ENCODE peak calls at places on chromosomes 5 and 9, in eight cellular contexts. H, O, X, U, G, M, A and R are unnamed samples.

GRCh38 chr5:158623971-158624370 is 475.7 kb downstream of the EBF1 start:
- DNase-seq in U (no peak), G (no peak), M (no peak), A (no peak), O (no peak), X (peak; percentile 76), H (no peak), R (no peak)

GRCh38 chr5:180541710-180542109 is 47.5 kb downstream of the CNOT6 start:
- DNase-seq in A (no peak), H (no peak), O (peak; percentile 27), G (no peak), U (no peak), X (no peak), M (no peak), R (no peak)

GRCh38 chr5:40307920-40308319 is 371.8 kb upstream of the PTGER4 start:
- DNase-seq in M (no peak), H (no peak), X (no peak), G (no peak), U (no peak), A (no peak), O (no peak), R (no peak)

GRCh38 chr5:26663500-26663899 is 374.9 kb downstream of the CDH9 start:
- DNase-seq in U (no peak), H (no peak), G (no peak), M (no peak), A (no peak), X (no peak), O (no peak), R (no peak)

GRCh38 chr9:21904776-21905175 is 89.4 kb downstream of the CDKN2A start:
- DNase-seq in X (peak; percentile 18), G (no peak), O (peak; percentile 68), U (no peak), H (no peak), M (no peak), A (no peak), R (no peak)

GRCh38 chr5:173454764-173455598 is 126.8 kb upstream of the STC2 start:
- DNase-seq in X (no peak), M (no peak), U (no peak), A (peak; percentile 30), O (no peak), H (no peak), G (no peak), R (no peak)

GRCh38 chr9:126489604-126490593 is 123.8 kb upstream of the LMX1B start:
- DNase-seq in H (no peak), X (no peak), U (no peak), M (no peak), O (no peak), A (no peak), G (no peak), R (no peak)

GRCh38 chr9:75233011-75233410 is 144.7 kb downstream of the OSTF1 start:
- DNase-seq in H (no peak), M (no peak), X (no peak), A (no peak), U (no peak), G (no peak), O (no peak), R (no peak)

GRCh38 chr5:125043781-125044391 is 297.4 kb upstream of the ZNF608 start:
- DNase-seq in G (peak; percentile 98), M (no peak), H (no peak), O (no peak), X (no peak), A (peak; percentile 56), U (no peak), R (no peak)

GRCh38 chr5:59062986-59063683 is 480.3 kb downstream of the RAB3C start:
- DNase-seq in H (no peak), M (no peak), X (no peak), O (no peak), G (no peak), A (no peak), U (peak; percentile 25), R (no peak)

GRCh38 chr5:36944607-36945225 is 68.1 kb downstream of the NIPBL start:
- DNase-seq in O (peak; percentile 88), G (peak; percentile 83), U (peak; percentile 30), H (no peak), M (peak; percentile 29), X (no peak), A (no peak), R (no peak)

GRCh38 chr9:81885586-81885985 is 42.6 kb upstream of the SPATA31D4 start:
- DNase-seq in O (no peak), X (no peak), G (no peak), M (no peak), A (no peak), U (no peak), H (no peak), R (no peak)

GRCh38 chr9:7298123-7298522 is 501.5 kb downstream of the DMAC1 start:
- DNase-seq in G (no peak), A (no peak), H (peak; percentile 92), U (no peak), M (no peak), X (no peak), O (no peak), R (no peak)

GRCh38 chr5:80142996-80143395 is 107.8 kb downstream of the THBS4 start:
- DNase-seq in A (no peak), U (no peak), X (no peak), M (no peak), O (peak; percentile 45), G (no peak), H (no peak), R (no peak)

GRCh38 chr5:60687927-60688720 is 11.8 kb downstream of the DEPDC1B start:
- DNase-seq in H (no peak), A (peak; percentile 43), X (peak; percentile 21), O (peak; percentile 41), G (no peak), U (peak; percentile 65), M (peak; percentile 41), R (no peak)

GRCh38 chr9:37371565-37372464 is 50.7 kb upstream of the GRHPR start:
- DNase-seq in A (no peak), G (no peak), H (peak; percentile 63), M (no peak), O (peak; percentile 75), U (no peak), X (no peak), R (no peak)

GRCh38 chr9:70112981-70113380 is 69.3 kb downstream of the MAMDC2 start:
- DNase-seq in G (no peak), U (no peak), X (no peak), M (no peak), A (no peak), H (no peak), O (no peak), R (no peak)

GRCh38 chr5:51902512-51902911 is 519.3 kb downstream of the ISL1 start:
- DNase-seq in O (no peak), H (no peak), G (no peak), U (no peak), M (peak; percentile 5), A (no peak), X (no peak), R (no peak)

GRCh38 chr9:2466703-2467102 is 154.9 kb upstream of the VLDLR start:
- DNase-seq in O (no peak), H (no peak), M (peak; percentile 15), G (no peak), A (no peak), X (no peak), U (no peak), R (no peak)

GRCh38 chr5:175814676-175815075 is 56.7 kb upstream of the CPLX2 start:
- DNase-seq in U (no peak), G (peak; percentile 45), X (no peak), H (no peak), A (peak; percentile 37), M (no peak), O (no peak), R (no peak)

GRCh38 chr9:6896562-6896961 is 138.8 kb downstream of the KDM4C start:
- DNase-seq in X (no peak), U (no peak), A (no peak), O (no peak), M (no peak), G (no peak), H (no peak), R (no peak)

GRCh38 chr9:35908484-35909125 is 685 bp upstream of the SPAAR start:
- DNase-seq in G (peak; percentile 51), X (no peak), H (no peak), U (no peak), O (no peak), A (no peak), M (no peak), R (no peak)

GRCh38 chr9:9754186-9754585 is 858.6 kb downstream of the PTPRD start:
- DNase-seq in U (no peak), G (no peak), M (no peak), H (no peak), X (no peak), A (no peak), O (no peak), R (no peak)

GRCh38 chr5:160271396-160271795 is 41.0 kb downstream of the CCNJL start:
- DNase-seq in O (peak; percentile 42), U (no peak), G (peak; percentile 59), X (peak; percentile 59), A (no peak), H (no peak), M (peak; percentile 33), R (no peak)

GRCh38 chr5:143922718-143923117 is 110.8 kb downstream of the HMHB1 start:
- DNase-seq in M (no peak), A (peak; percentile 24), O (no peak), X (no peak), U (no peak), G (no peak), H (no peak), R (no peak)

GRCh38 chr9:119868694-119869093 is 499.5 kb upstream of the BRINP1 start:
- DNase-seq in A (no peak), H (no peak), U (no peak), X (no peak), G (peak; percentile 11), O (no peak), M (peak; percentile 68), R (no peak)

GRCh38 chr9:93467462-93467861 is 14.1 kb upstream of the FAM120AOS start:
- DNase-seq in H (no peak), O (no peak), G (no peak), U (no peak), M (no peak), A (peak; percentile 39), X (no peak), R (no peak)

GRCh38 chr9:112158629-112159228 is 16.4 kb downstream of the SUSD1 start:
- DNase-seq in O (no peak), M (no peak), H (no peak), U (no peak), G (peak; percentile 50), X (no peak), A (no peak), R (no peak)

GRCh38 chr9:75086443-75087278 is 1.3 kb downstream of the NMRK1 start:
- DNase-seq in G (no peak), U (no peak), M (no peak), H (no peak), O (no peak), X (no peak), A (no peak), R (no peak)

GRCh38 chr5:95669985-95670384 is 12.8 kb downstream of the SPATA9 start:
- DNase-seq in O (no peak), G (no peak), M (no peak), H (no peak), U (no peak), X (no peak), A (no peak), R (no peak)

GRCh38 chr9:108834959-108835696 is 20.7 kb downstream of the ACTL7B start:
- DNase-seq in H (no peak), X (no peak), U (no peak), O (no peak), G (no peak), A (no peak), M (no peak), R (no peak)